ENCODE peak calls at places on chromosomes 11 and 22, in five cellular contexts. S, N, D, I and P are unnamed samples.

GRCh38 chr11:35969089-35970046 is 25.5 kb downstream of the LDLRAD3 start:
- DNase-seq in I (no peak), S (no peak), D (no peak), N (no peak), P (no peak)

GRCh38 chr11:26953770-26954392 is 40.0 kb upstream of the FIBIN start:
- DNase-seq in S (no peak), I (no peak), D (no peak), N (no peak), P (peak; percentile 78)

GRCh38 chr22:41445171-41446056 is 1.2 kb downstream of the TOB2 start:
- DNase-seq in N (peak; percentile 73), S (peak; percentile 49), D (peak; percentile 78), I (peak; percentile 71), P (no peak)

GRCh38 chr11:110158317-110159200 is 65.4 kb downstream of the ZC3H12C start:
- DNase-seq in I (no peak), D (no peak), N (no peak), S (no peak), P (no peak)

GRCh38 chr11:10770626-10771254 is 19.7 kb downstream of the CTR9 start:
- DNase-seq in N (no peak), S (peak; percentile 46), I (peak; percentile 20), D (peak; percentile 76), P (peak; percentile 39)

GRCh38 chr11:133966147-133966546 is 9.4 kb upstream of the IGSF9B start:
- DNase-seq in D (peak; percentile 23), S (no peak), I (no peak), N (no peak), P (no peak)

GRCh38 chr11:102914238-102915043 is 39.7 kb upstream of the MMP12 start:
- DNase-seq in I (peak; percentile 14), N (no peak), D (no peak), S (no peak), P (peak; percentile 31)

GRCh38 chr11:3115321-3115720 is 49.8 kb downstream of the OSBPL5 start:
- DNase-seq in D (no peak), N (no peak), I (no peak), S (no peak), P (peak; percentile 62)

GRCh38 chr11:94781822-94782221 is 13.7 kb downstream of the AMOTL1 start:
- DNase-seq in S (no peak), N (no peak), I (no peak), D (no peak), P (peak; percentile 84)

GRCh38 chr11:12201016-12201985 is 90.9 kb downstream of the MICAL2 start:
- DNase-seq in N (peak; percentile 91), S (peak; percentile 86), I (no peak), D (peak; percentile 92), P (peak; percentile 100)

GRCh38 chr11:8830641-8831040 is 80.3 kb upstream of the AKIP1 start:
- DNase-seq in D (no peak), N (no peak), S (no peak), I (no peak), P (no peak)

GRCh38 chr22:34135749-34136148 is 215.5 kb upstream of the LARGE1 start:
- DNase-seq in I (no peak), N (no peak), D (no peak), S (no peak), P (no peak)

GRCh38 chr11:16969010-16970004 is 44.9 kb downstream of the PLEKHA7 start:
- DNase-seq in I (no peak), S (no peak), D (no peak), N (no peak), P (no peak)

GRCh38 chr11:98625526-98625925 is 395.2 kb upstream of the CNTN5 start:
- DNase-seq in N (no peak), D (no peak), I (peak; percentile 2), S (no peak), P (no peak)

GRCh38 chr11:98616256-98616655 is 404.5 kb upstream of the CNTN5 start:
- DNase-seq in I (no peak), D (no peak), N (no peak), S (no peak), P (no peak)

DNA sequence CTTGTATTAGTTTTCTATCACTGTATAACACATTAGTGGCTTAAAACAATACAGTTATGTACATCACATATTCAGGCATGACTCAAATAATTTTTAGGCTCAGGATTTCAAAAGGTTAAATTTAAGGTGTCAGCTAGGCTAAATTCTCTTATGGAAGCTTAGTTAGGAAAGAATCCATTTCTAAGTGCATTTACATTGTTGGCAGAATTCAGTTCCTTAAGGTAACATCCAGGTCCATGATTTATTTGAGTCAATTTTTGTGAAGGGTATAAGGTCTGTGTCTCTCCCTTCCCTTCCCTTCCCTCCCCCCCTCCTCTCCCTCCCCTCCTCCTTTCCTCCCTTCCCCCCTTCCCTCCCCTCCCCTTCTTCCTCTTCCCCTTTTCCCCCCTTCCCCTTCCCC is 399.0 kb upstream of the CNTN5 start:
- DNase-seq in S (no peak), D (no peak), N (no peak), I (no peak), P (no peak)
- H3K9me3 ChIP-seq in S (no peaks in the 10 kb centered on the region), D (no peaks in the 10 kb centered on the region), N (no peaks in the 10 kb centered on the region), I (no peaks in the 10 kb centered on the region), P (no peaks in the 10 kb centered on the region)

GRCh38 chr22:47281126-47282106 is 519.0 kb downstream of the TBC1D22A start:
- DNase-seq in S (no peak), I (no peak), D (no peak), N (no peak), P (peak; percentile 66)

GRCh38 chr22:47282851-47283250 is 520.4 kb downstream of the TBC1D22A start:
- DNase-seq in S (no peak), I (no peak), N (no peak), D (no peak), P (no peak)

GRCh38 chr22:47283616-47284270 is 521.3 kb downstream of the TBC1D22A start:
- DNase-seq in S (no peak), D (no peak), N (peak; percentile 51), I (no peak), P (no peak)

GRCh38 chr22:47284360-47284759 is 521.9 kb downstream of the TBC1D22A start:
- DNase-seq in D (no peak), N (peak; percentile 52), S (no peak), I (no peak), P (no peak)

DNA sequence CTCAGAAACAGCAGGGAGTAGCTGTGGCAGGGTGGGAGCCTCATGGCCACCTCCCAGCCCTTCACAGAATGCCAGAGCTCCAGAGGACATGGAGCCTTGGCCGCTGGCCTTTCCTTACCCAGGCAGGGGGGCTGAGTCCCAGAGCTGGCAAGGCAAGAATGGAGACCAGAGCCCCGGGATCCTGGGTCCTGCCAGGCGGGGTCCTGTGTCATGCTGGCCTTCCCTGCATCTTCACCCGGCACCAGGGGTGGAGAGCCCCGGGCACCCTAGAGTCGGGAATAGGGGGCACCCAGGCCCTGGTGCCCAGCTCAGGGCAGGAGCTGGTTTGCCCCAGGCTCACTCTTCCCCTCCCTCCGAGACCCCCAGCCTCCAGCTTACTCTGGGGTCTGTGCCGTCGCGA is 519.9 kb downstream of the TBC1D22A start:
- DNase-seq in N (no peak), S (no peak), D (no peak), I (no peak), P (no peak)
- H3K9me3 ChIP-seq in N (no peaks in the 10 kb centered on the region), S (no peaks in the 10 kb centered on the region), D (no peaks in the 10 kb centered on the region), I (no peaks in the 10 kb centered on the region), P (no peaks in the 10 kb centered on the region)

DNA sequence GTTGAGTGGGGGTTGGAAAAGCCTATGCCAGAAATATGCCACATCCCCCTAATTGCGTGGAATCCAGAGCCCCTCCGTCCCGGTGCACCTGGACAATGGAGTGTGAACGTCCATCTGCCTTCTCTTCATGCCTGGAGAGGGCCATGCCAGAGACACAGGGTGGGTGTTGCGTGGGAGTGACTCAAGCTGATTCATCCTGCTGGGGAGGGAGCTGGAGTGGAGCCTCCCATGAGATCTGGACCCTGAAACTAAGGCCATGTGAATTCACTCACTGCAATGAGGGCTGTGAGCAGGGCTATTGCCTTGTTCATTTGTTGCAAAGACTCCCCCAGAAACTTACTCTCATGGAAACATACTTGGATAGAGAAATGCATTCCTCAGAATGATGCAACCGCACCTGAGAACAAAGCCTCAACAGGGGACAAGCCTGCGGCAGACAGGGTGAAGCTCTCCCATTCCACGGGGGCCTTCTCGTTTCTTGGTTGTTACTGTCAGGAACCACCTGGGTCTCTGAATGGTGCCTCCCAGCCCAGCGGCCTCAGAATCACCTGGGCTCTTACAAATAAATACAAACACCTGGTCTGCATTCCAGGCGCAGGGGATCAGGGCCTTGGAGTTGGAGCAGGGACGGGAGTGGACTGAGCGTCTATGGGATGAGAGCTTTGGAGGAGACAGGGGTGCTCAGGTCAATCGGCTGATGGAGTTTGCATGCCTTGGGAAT is 1031.2 kb downstream of the BRD1 start:
- DNase-seq in S (no peak), D (no peak), N (peak; percentile 60), I (no peak), P (peak; percentile 4)
- H3K9me3 ChIP-seq in S (peaks cover 10% of the 10 kb centered on the region), D (no peaks in the 10 kb centered on the region), N (no peaks in the 10 kb centered on the region), I (no peaks in the 10 kb centered on the region), P (peaks cover 3% of the 10 kb centered on the region)

GRCh38 chr11:29628584-29628983 is 388.2 kb downstream of the KCNA4 start:
- DNase-seq in D (no peak), S (no peak), I (no peak), N (no peak), P (no peak)
- H3K9me3 ChIP-seq in D (no peaks in the 10 kb centered on the region), S (no peaks in the 10 kb centered on the region), I (no peaks in the 10 kb centered on the region), N (no peaks in the 10 kb centered on the region), P (no peaks in the 10 kb centered on the region)